ENCODE peak calls at places on chromosome 20, in six cellular contexts. L is coronary artery, K is astrocyte of the spinal cord, V is fibroblast of mammary gland, S is body of pancreas, M is Calu3. C is an unnamed sample.

GRCh38 chr20:32466739-32467505 is 108.8 kb downstream of the ASXL1 start:
- DNase-seq in S (peak; percentile 8), M (no peak), K (no peak), V (no peak), L (no peak), C (no peak)

GRCh38 chr20:17843246-17844132 is 125.1 kb downstream of the SNX5 start:
- DNase-seq in V (peak; percentile 96), K (peak; percentile 99), S (peak; percentile 27), L (peak; percentile 90), M (peak; percentile 6), C (peak; percentile 87)

GRCh38 chr20:41352106-41352505 is 11.5 kb downstream of the LPIN3 start:
- DNase-seq in V (no peak), K (no peak), S (no peak), M (no peak), L (no peak), C (no peak)

GRCh38 chr20:46399401-46399800 is 7.0 kb downstream of the ELMO2 start:
- DNase-seq in M (no peak), S (peak; percentile 19), V (no peak), K (no peak), L (no peak), C (no peak)

GRCh38 chr20:46568570-46569129 is 18.2 kb upstream of the OCSTAMP start:
- DNase-seq in K (peak; percentile 60), V (peak; percentile 68), L (no peak), S (peak; percentile 98), M (peak; percentile 95), C (no peak)

GRCh38 chr20:56636701-56637100 is 7.6 kb downstream of the TFAP2C start:
- DNase-seq in M (no peak), L (no peak), V (peak; percentile 75), K (peak; percentile 80), S (no peak), C (no peak)

GRCh38 chr20:1888796-1889463 is 6.3 kb upstream of the SIRPA start:
- DNase-seq in M (no peak), L (no peak), V (peak; percentile 32), S (no peak), K (no peak), C (no peak)

GRCh38 chr20:62529916-62530642 is 54.3 kb upstream of the GATA5 start:
- DNase-seq in L (no peak), S (no peak), M (no peak), K (no peak), V (no peak), C (no peak)

GRCh38 chr20:13990465-13990864 is at the start of gene SEL1L2:
- DNase-seq in S (no peak), L (no peak), K (no peak), M (no peak), V (no peak), C (no peak)

GRCh38 chr20:33160681-33161080 is 7.3 kb upstream of the BPIFA2 start:
- DNase-seq in K (no peak), S (no peak), L (no peak), V (no peak), M (no peak), C (no peak)

GRCh38 chr20:41600926-41601631 is 17.1 kb downstream of the CHD6 start:
- DNase-seq in V (no peak), M (no peak), L (no peak), K (no peak), S (no peak), C (no peak)

GRCh38 chr20:34362502-34363061 is 491 bp upstream of the ITCH start:
- DNase-seq in V (no peak), L (no peak), S (no peak), K (no peak), M (no peak), C (no peak)

GRCh38 chr20:7333846-7334245 is 566.4 kb downstream of the BMP2 start:
- DNase-seq in M (no peak), L (no peak), S (no peak), K (no peak), V (no peak), C (no peak)

GRCh38 chr20:60632420-60633262 is 619.4 kb upstream of the CDH4 start:
- DNase-seq in S (no peak), M (no peak), L (no peak), K (no peak), V (peak; percentile 65), C (no peak)

GRCh38 chr20:45095753-45096371 is 5.1 kb downstream of the KCNS1 start:
- DNase-seq in L (no peak), V (peak; percentile 69), M (peak; percentile 75), K (peak; percentile 52), S (peak; percentile 62), C (no peak)

GRCh38 chr20:25283221-25283951 is 35.5 kb downstream of the PYGB start:
- DNase-seq in L (no peak), S (peak; percentile 4), K (no peak), V (no peak), M (no peak), C (no peak)

GRCh38 chr20:25310268-25310920 is 62.5 kb downstream of the PYGB start:
- DNase-seq in V (peak; percentile 97), L (no peak), M (peak; percentile 35), K (peak; percentile 87), S (peak; percentile 32), C (no peak)

GRCh38 chr20:20366896-20367680 is 816 bp upstream of the INSM1 start:
- DNase-seq in S (no peak), M (no peak), V (no peak), L (no peak), K (no peak), C (no peak)

GRCh38 chr20:32278199-32278643 is 770 bp downstream of the KIF3B start:
- DNase-seq in M (no peak), S (no peak), V (no peak), K (no peak), L (no peak), C (no peak)

GRCh38 chr20:33584976-33585375 is 77.2 kb upstream of the C20orf144 start:
- DNase-seq in M (no peak), L (no peak), V (no peak), K (no peak), S (no peak), C (no peak)

GRCh38 chr20:31815408-31816188 is 3.6 kb upstream of the MYLK2 start:
- DNase-seq in V (no peak), M (no peak), S (no peak), L (peak; percentile 84), K (no peak), C (no peak)

GRCh38 chr20:51388756-51389542 is 153.6 kb downstream of the NFATC2 start:
- DNase-seq in S (no peak), V (no peak), M (no peak), L (no peak), K (no peak), C (no peak)

GRCh38 chr20:58794510-58795180 is 56.1 kb downstream of the GNAS-AS1 start:
- DNase-seq in L (no peak), S (no peak), K (no peak), V (no peak), M (no peak), C (no peak)
- TF ChIP-seq CTCF in L (no peak), S (no peak), K (no peak), V (no peak), M (no peak), C (no peak)

GRCh38 chr20:4862661-4863060 is 138.6 kb downstream of the SLC23A2 start:
- DNase-seq in M (no peak), V (no peak), L (no peak), S (no peak), K (no peak), C (peak; percentile 70)
- TF ChIP-seq CTCF in M (no peak), V (no peak), L (no peak), S (no peak), K (no peak), C (no peak)

GRCh38 chr20:23667666-23668065 is 21.2 kb downstream of the CST4 start:
- DNase-seq in V (no peak), M (no peak), L (no peak), S (no peak), K (no peak), C (no peak)

GRCh38 chr20:23666698-23667097 is 22.1 kb downstream of the CST4 start:
- DNase-seq in M (no peak), K (no peak), S (no peak), L (no peak), V (no peak), C (no peak)

GRCh38 chr20:23664954-23665353 is 23.9 kb downstream of the CST4 start:
- DNase-seq in S (no peak), K (no peak), L (no peak), M (no peak), V (no peak), C (no peak)

GRCh38 chr20:23668477-23668951 is 20.3 kb downstream of the CST4 start:
- DNase-seq in V (peak; percentile 56), K (peak; percentile 58), S (peak; percentile 59), M (peak; percentile 32), L (no peak), C (no peak)

DNA sequence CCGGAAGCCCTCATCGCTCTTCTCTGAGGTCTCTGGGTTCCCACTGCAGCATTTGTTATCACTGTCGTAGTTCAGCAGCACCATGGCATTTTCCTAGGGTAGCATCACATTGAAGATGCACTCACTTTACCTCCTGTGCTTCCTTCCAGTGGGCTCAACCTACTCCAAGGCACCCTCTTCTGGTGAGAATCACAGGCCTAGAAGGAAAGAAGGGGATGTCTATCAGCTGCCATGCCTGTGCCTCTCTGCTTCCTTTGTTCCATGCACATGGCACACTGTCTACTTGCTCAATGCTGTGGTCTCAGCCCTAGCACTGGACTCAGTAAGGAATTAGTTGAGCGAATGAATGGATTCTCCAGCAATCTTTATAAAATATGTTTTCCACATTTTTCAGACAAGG is 22.6 kb downstream of the CST4 start:
- DNase-seq in M (no peak), V (peak; percentile 28), K (no peak), S (no peak), L (no peak), C (no peak)
- TF ChIP-seq CTCF in M (no peak), V (peak; percentile 38), K (peak; percentile 50), S (no peak), L (no peak), C (peak; percentile 30)

GRCh38 chr20:39880890-39881289 is 808.1 kb downstream of the MAFB start:
- DNase-seq in K (no peak), S (no peak), V (peak; percentile 88), L (no peak), M (no peak), C (no peak)

GRCh38 chr20:39888310-39888709 is 800.7 kb downstream of the MAFB start:
- DNase-seq in V (no peak), S (no peak), M (no peak), L (no peak), K (no peak), C (no peak)

GRCh38 chr20:39886650-39887190 is 802.3 kb downstream of the MAFB start:
- DNase-seq in V (no peak), M (no peak), L (no peak), S (no peak), K (no peak), C (no peak)

GRCh38 chr20:39890697-39891096 is 798.3 kb downstream of the MAFB start:
- DNase-seq in V (no peak), M (no peak), K (no peak), S (no peak), L (no peak), C (no peak)

DNA sequence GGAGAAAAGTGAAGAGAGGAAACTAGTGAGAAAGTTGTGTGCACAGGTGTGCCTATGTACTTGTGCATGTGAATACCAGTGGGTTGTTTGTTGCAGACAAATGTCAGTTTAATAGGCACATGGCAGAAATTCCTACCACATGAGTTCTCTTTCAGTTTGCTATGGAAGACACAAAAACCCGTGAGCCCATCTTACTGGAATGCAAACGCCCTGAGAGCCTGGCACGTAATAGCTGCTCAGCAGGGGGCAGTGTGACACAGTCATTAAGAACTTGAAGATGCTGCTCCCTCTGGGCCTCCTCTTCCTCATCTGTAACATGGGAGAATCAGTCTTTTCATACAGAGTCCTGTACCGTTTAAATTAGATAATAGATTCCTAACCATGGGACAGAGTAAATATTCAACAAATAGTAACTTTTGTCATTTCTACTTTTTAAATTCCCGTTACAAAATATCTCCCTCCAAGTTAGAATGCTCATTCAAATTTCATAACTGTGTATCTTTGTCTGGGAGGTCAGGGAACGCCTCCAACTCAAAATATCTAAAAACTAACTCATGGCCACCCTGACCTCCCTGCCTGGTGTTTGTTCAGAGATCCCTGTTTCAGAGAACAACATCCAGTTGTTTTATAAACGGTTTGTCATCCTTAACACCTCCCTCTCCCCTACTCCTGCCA is 802.9 kb downstream of the MAFB start:
- DNase-seq in S (peak; percentile 74), V (peak; percentile 92), M (peak; percentile 16), K (peak; percentile 84), L (no peak), C (no peak)
- TF ChIP-seq CTCF in S (no peak), V (peak; percentile 68), M (peak; percentile 13), K (peak; percentile 45), L (peak; percentile 18), C (peak; percentile 61)

C was measured in osteocyte.